ENCODE peak calls at places on chromosome 11, in five cellular contexts. V is AG04450, E is NB4, H is iris pigment epithelial cell, B is progenitor cell of endocrine pancreas. S is an unnamed sample.

GRCh38 chr11:65643971-65644370 is 6.1 kb downstream of the SIPA1 start:
- DNase-seq in V (no peak), E (no peak), H (no peak), B (no peak), S (no peak)

GRCh38 chr11:3947084-3947483 is 91.6 kb downstream of the STIM1 start:
- DNase-seq in E (peak; percentile 42), B (no peak), V (no peak), H (peak; percentile 58), S (no peak)

GRCh38 chr11:107494036-107494435 is 36.4 kb upstream of the CWF19L2 start:
- DNase-seq in E (no peak), V (no peak), H (no peak), B (no peak), S (no peak)

GRCh38 chr11:850777-851762 is 8.4 kb downstream of the TSPAN4 start:
- DNase-seq in E (no peak), V (no peak), B (no peak), H (no peak), S (no peak)

GRCh38 chr11:33709471-33709870 is 8.8 kb upstream of the C11orf91 start:
- DNase-seq in B (no peak), V (no peak), H (no peak), E (no peak), S (no peak)

GRCh38 chr11:18757742-18758294 is 31.8 kb upstream of the IGSF22 start:
- DNase-seq in B (no peak), H (peak; percentile 56), E (no peak), V (peak; percentile 11), S (no peak)

GRCh38 chr11:12139144-12139881 is 28.9 kb downstream of the MICAL2 start:
- DNase-seq in H (peak; percentile 82), B (no peak), V (peak; percentile 70), E (no peak), S (no peak)

GRCh38 chr11:22459053-22459452 is 120.9 kb downstream of the SLC17A6 start:
- DNase-seq in E (no peak), H (peak; percentile 90), B (no peak), V (no peak), S (no peak)

GRCh38 chr11:121328213-121328966 is 35.8 kb downstream of the SC5D start:
- DNase-seq in B (no peak), V (no peak), E (peak; percentile 42), H (no peak), S (no peak)

GRCh38 chr11:3949132-3949531 is 93.7 kb downstream of the STIM1 start:
- DNase-seq in H (no peak), E (peak; percentile 50), V (no peak), B (no peak), S (no peak)

GRCh38 chr11:10809373-10810199 is 860 bp upstream of the EIF4G2 start:
- DNase-seq in B (no peak), H (peak; percentile 68), E (no peak), V (peak; percentile 29), S (peak; percentile 21)

GRCh38 chr11:131913267-131913666 is 542.9 kb downstream of the NTM start:
- DNase-seq in H (no peak), B (no peak), E (no peak), V (no peak), S (no peak)

GRCh38 chr11:75371930-75372876 is 20.7 kb upstream of the ARRB1 start:
- DNase-seq in H (peak; percentile 51), E (no peak), V (no peak), B (no peak), S (no peak)